ENCODE peak calls at places on chromosomes 11 and 22, in nine cellular contexts. N, G, E, M, B, T, D, Y and L are unnamed samples.

GRCh38 chr22:19716829-19717105 is 2.5 kb downstream of the SEPTIN5 start:
- DNase-seq in N (no peak), G (no peak), E (no peak), M (no peak), B (no peak), T (no peak), D (no peak), Y (no peak), L (no peak)

GRCh38 chr11:77351281-77351905 is 49.9 kb upstream of the GDPD4 start:
- DNase-seq in N (peak; percentile 12), G (no peak), E (no peak), M (peak; percentile 89), B (no peak), T (peak; percentile 79), D (no peak), Y (no peak), L (no peak)

GRCh38 chr11:73521621-73522020 is 76.3 kb downstream of the FAM168A start:
- DNase-seq in N (no peak), G (no peak), E (no peak), M (no peak), B (no peak), T (no peak), D (no peak), Y (no peak), L (no peak)

GRCh38 chr22:18068381-18068988 is 9.3 kb upstream of the PEX26 start:
- DNase-seq in N (peak; percentile 30), G (no peak), E (no peak), M (peak; percentile 53), B (no peak), T (peak; percentile 43), D (no peak), Y (no peak), L (no peak)

GRCh38 chr22:20319041-20319744 is 667 bp downstream of the DGCR6L start:
- DNase-seq in N (peak; percentile 14), G (no peak), E (no peak), M (no peak), B (no peak), T (peak; percentile 52), D (no peak), Y (no peak), L (no peak)

GRCh38 chr11:8291421-8292350 is 28.0 kb upstream of the LMO1 start:
- DNase-seq in N (no peak), G (no peak), E (no peak), M (no peak), B (no peak), T (no peak), D (no peak), Y (no peak), L (no peak)

GRCh38 chr22:42688241-42688913 is 32.3 kb downstream of the A4GALT start:
- DNase-seq in N (peak; percentile 98), G (peak; percentile 73), E (no peak), M (peak; percentile 90), B (no peak), T (peak; percentile 100), D (peak; percentile 94), Y (peak; percentile 38), L (no peak)

GRCh38 chr22:41565403-41566054 is 4.7 kb downstream of the CSDC2 start:
- DNase-seq in N (peak; percentile 83), G (peak; percentile 81), E (no peak), M (peak; percentile 74), B (no peak), T (peak; percentile 68), D (peak; percentile 67), Y (no peak), L (no peak)

GRCh38 chr11:278001-278951 is at the start of gene NLRP6:
- DNase-seq in N (no peak), G (no peak), E (no peak), M (no peak), B (no peak), T (no peak), D (no peak), Y (no peak), L (no peak)

GRCh38 chr11:23359297-23359696 is 499.0 kb upstream of the CCDC179 start:
- DNase-seq in N (peak; percentile 61), G (peak; percentile 61), E (no peak), M (peak; percentile 94), B (no peak), T (peak; percentile 90), D (peak; percentile 64), Y (no peak), L (peak; percentile 90)

GRCh38 chr11:23336961-23337360 is 476.7 kb upstream of the CCDC179 start:
- DNase-seq in N (no peak), G (no peak), E (no peak), M (no peak), B (no peak), T (no peak), D (no peak), Y (no peak), L (no peak)

GRCh38 chr11:95359323-95359656 is 128.3 kb upstream of the SESN3 start:
- DNase-seq in N (no peak), G (no peak), E (no peak), M (no peak), B (no peak), T (no peak), D (no peak), Y (no peak), L (peak; percentile 44)

GRCh38 chr11:134343646-134344045 is 11.9 kb downstream of the GLB1L2 start:
- DNase-seq in N (no peak), G (no peak), E (no peak), M (no peak), B (no peak), T (no peak), D (no peak), Y (no peak), L (no peak)

GRCh38 chr22:29308148-29308790 is 1.8 kb downstream of the GAS2L1 start:
- DNase-seq in N (no peak), G (no peak), E (no peak), M (no peak), B (no peak), T (no peak), D (no peak), Y (no peak), L (no peak)

GRCh38 chr11:30960387-30960992 is 374.3 kb upstream of the MPPED2 start:
- DNase-seq in N (peak; percentile 53), G (no peak), E (no peak), M (peak; percentile 57), B (no peak), T (peak; percentile 41), D (peak; percentile 70), Y (peak; percentile 36), L (no peak)

GRCh38 chr22:46519377-46519776 is 18.0 kb downstream of the CELSR1 start:
- DNase-seq in N (no peak), G (no peak), E (no peak), M (no peak), B (no peak), T (no peak), D (no peak), Y (no peak), L (no peak)

GRCh38 chr22:48761546-48761945 is 1066.1 kb downstream of the BRD1 start:
- DNase-seq in N (no peak), G (no peak), E (no peak), M (no peak), B (no peak), T (no peak), D (no peak), Y (no peak), L (no peak)

GRCh38 chr11:32420139-32420538 is 15.2 kb downstream of the WT1 start:
- DNase-seq in N (no peak), G (no peak), E (no peak), M (no peak), B (no peak), T (no peak), D (no peak), Y (no peak), L (no peak)

GRCh38 chr11:32421992-32422391 is 13.3 kb downstream of the WT1 start:
- DNase-seq in N (no peak), G (no peak), E (no peak), M (no peak), B (no peak), T (no peak), D (no peak), Y (no peak), L (no peak)

GRCh38 chr11:32422545-32422944 is 12.8 kb downstream of the WT1 start:
- DNase-seq in N (no peak), G (no peak), E (no peak), M (no peak), B (no peak), T (no peak), D (no peak), Y (no peak), L (no peak)

GRCh38 chr11:32418836-32419235 is 16.5 kb downstream of the WT1 start:
- DNase-seq in N (peak; percentile 17), G (no peak), E (no peak), M (peak; percentile 29), B (no peak), T (no peak), D (no peak), Y (no peak), L (no peak)

DNA sequence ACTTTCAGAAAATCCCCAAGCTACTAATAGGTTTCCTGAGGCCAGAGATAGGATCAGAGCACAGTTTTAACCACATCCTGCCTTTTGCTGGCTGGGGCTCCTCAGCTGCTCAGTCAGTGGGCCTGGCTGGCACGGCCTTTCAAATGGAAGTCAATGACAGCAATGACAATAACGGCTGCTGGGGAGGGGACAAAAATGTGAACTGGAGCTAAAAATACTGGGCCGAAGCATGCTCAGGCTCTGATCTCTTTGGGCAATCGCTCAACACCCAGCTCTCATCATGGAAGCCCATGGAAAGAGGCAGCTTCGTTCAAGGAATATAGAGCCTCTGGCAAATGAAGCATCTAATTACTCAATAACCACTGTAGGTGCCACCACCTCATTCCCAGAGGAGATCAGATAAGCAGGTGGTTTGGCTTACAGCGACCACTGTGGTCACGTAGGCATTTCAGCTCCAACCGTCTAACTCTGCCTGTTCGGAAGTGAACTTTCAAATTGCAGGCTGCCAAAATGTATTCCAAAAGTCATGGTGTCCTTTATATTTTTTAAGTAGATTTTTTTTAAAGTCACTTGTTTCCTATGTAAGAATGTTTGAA is 14.3 kb downstream of the WT1 start:
- DNase-seq in N (peak; percentile 45), G (no peak), E (no peak), M (no peak), B (peak; percentile 7), T (no peak), D (no peak), Y (no peak), L (no peak)
- H3K4me3 ChIP-seq in N (no peak overlapping the region), G (no peak overlapping the region), E (no peak overlapping the region), M (no peak overlapping the region), B (peak overlapping the region; percentile 49), T (no peak overlapping the region), D (no peak overlapping the region), Y (no peak overlapping the region), L (no peak overlapping the region)

GRCh38 chr11:64207247-64208085 is 945 bp downstream of the FERMT3 start:
- DNase-seq in N (peak; percentile 79), G (peak; percentile 55), E (peak; percentile 72), M (no peak), B (peak; percentile 54), T (no peak), D (no peak), Y (no peak), L (no peak)
- H3K4me3 ChIP-seq in N (no peak overlapping the region), G (no peak overlapping the region), E (peak overlapping the region; percentile 100), M (no peak overlapping the region), B (peak overlapping the region; percentile 84), T (peak overlapping the region; percentile 61), D (no peak overlapping the region), Y (no peak overlapping the region), L (no peak overlapping the region)

GRCh38 chr11:66800720-66801428 is 42.4 kb upstream of the RCE1 start:
- DNase-seq in N (no peak), G (no peak), E (no peak), M (no peak), B (no peak), T (no peak), D (no peak), Y (no peak), L (no peak)
- H3K4me3 ChIP-seq in N (no peak overlapping the region), G (no peak overlapping the region), E (no peak overlapping the region), M (no peak overlapping the region), B (no peak overlapping the region), T (no peak overlapping the region), D (no peak overlapping the region), Y (no peak overlapping the region), L (no peak overlapping the region)

GRCh38 chr11:66787934-66788758 is 55.1 kb upstream of the RCE1 start:
- DNase-seq in N (no peak), G (no peak), E (no peak), M (no peak), B (no peak), T (no peak), D (no peak), Y (no peak), L (peak; percentile 25)
- H3K4me3 ChIP-seq in N (no peak overlapping the region), G (no peak overlapping the region), E (no peak overlapping the region), M (no peak overlapping the region), B (no peak overlapping the region), T (no peak overlapping the region), D (no peak overlapping the region), Y (no peak overlapping the region), L (no peak overlapping the region)